ENCODE peak calls at places on chromosomes 16 and 17, in nine cellular contexts. One of them, this sample, is unnamed.

GRCh38 chr17:14361470-14361869 is 60.6 kb downstream of the HS3ST3B1 start:
- DNase-seq in choroid plexus epithelial cell: no peak
- DNase-seq in omental fat pad: no peak
- DNase-seq in left ventricle myocardium inferior: no peak
- DNase-seq in colonic mucosa: no peak
- DNase-seq in RWPE1: no peak
- DNase-seq in WTC11: no peak
- DNase-seq in tibial nerve: no peak
- DNase-seq in mammary epithelial cell: no peak
- DNase-seq in this sample: no peak

GRCh38 chr17:30273373-30273772 is 18.4 kb downstream of the BLMH start:
- DNase-seq in choroid plexus epithelial cell: peak; percentile 91
- DNase-seq in omental fat pad: no peak
- DNase-seq in left ventricle myocardium inferior: no peak
- DNase-seq in colonic mucosa: no peak
- DNase-seq in RWPE1: no peak
- DNase-seq in WTC11: no peak
- DNase-seq in tibial nerve: no peak
- DNase-seq in mammary epithelial cell: no peak
- DNase-seq in this sample: no peak

GRCh38 chr17:65359016-65359415 is 202.4 kb downstream of the AXIN2 start:
- DNase-seq in choroid plexus epithelial cell: peak; percentile 74
- DNase-seq in omental fat pad: no peak
- DNase-seq in left ventricle myocardium inferior: no peak
- DNase-seq in colonic mucosa: no peak
- DNase-seq in RWPE1: peak; percentile 67
- DNase-seq in WTC11: no peak
- DNase-seq in tibial nerve: no peak
- DNase-seq in mammary epithelial cell: peak; percentile 83
- DNase-seq in this sample: no peak

GRCh38 chr16:31421587-31421986 is 6.6 kb downstream of the COX6A2 start:
- DNase-seq in choroid plexus epithelial cell: no peak
- DNase-seq in omental fat pad: no peak
- DNase-seq in left ventricle myocardium inferior: no peak
- DNase-seq in colonic mucosa: no peak
- DNase-seq in RWPE1: no peak
- DNase-seq in WTC11: no peak
- DNase-seq in tibial nerve: no peak
- DNase-seq in mammary epithelial cell: peak; percentile 61
- DNase-seq in this sample: no peak

GRCh38 chr16:20102021-20102420 is 28.3 kb upstream of the GPR139 start:
- DNase-seq in choroid plexus epithelial cell: no peak
- DNase-seq in omental fat pad: no peak
- DNase-seq in left ventricle myocardium inferior: no peak
- DNase-seq in colonic mucosa: no peak
- DNase-seq in RWPE1: no peak
- DNase-seq in WTC11: no peak
- DNase-seq in tibial nerve: no peak
- DNase-seq in mammary epithelial cell: no peak
- DNase-seq in this sample: no peak

GRCh38 chr16:8581923-8582580 is 8.3 kb downstream of the TMEM114 start:
- DNase-seq in choroid plexus epithelial cell: peak; percentile 94
- DNase-seq in omental fat pad: no peak
- DNase-seq in left ventricle myocardium inferior: no peak
- DNase-seq in colonic mucosa: no peak
- DNase-seq in RWPE1: no peak
- DNase-seq in WTC11: no peak
- DNase-seq in tibial nerve: no peak
- DNase-seq in mammary epithelial cell: no peak
- DNase-seq in this sample: no peak

GRCh38 chr17:72683506-72684404 is 408.7 kb downstream of the SLC39A11 start:
- DNase-seq in choroid plexus epithelial cell: peak; percentile 96
- DNase-seq in omental fat pad: no peak
- DNase-seq in left ventricle myocardium inferior: no peak
- DNase-seq in colonic mucosa: peak; percentile 59
- DNase-seq in RWPE1: peak; percentile 96
- DNase-seq in WTC11: no peak
- DNase-seq in tibial nerve: peak; percentile 12
- DNase-seq in mammary epithelial cell: peak; percentile 95
- DNase-seq in this sample: no peak

GRCh38 chr17:72151565-72152391 is 31.0 kb downstream of the SOX9 start:
- DNase-seq in choroid plexus epithelial cell: peak; percentile 38
- DNase-seq in omental fat pad: no peak
- DNase-seq in left ventricle myocardium inferior: peak; percentile 52
- DNase-seq in colonic mucosa: peak; percentile 70
- DNase-seq in RWPE1: peak; percentile 54
- DNase-seq in WTC11: peak; percentile 18
- DNase-seq in tibial nerve: peak; percentile 25
- DNase-seq in mammary epithelial cell: peak; percentile 40
- DNase-seq in this sample: no peak

GRCh38 chr17:17493249-17493985 is 2.8 kb downstream of the RASD1 start:
- DNase-seq in choroid plexus epithelial cell: no peak
- DNase-seq in omental fat pad: no peak
- DNase-seq in left ventricle myocardium inferior: peak; percentile 45
- DNase-seq in colonic mucosa: peak; percentile 60
- DNase-seq in RWPE1: no peak
- DNase-seq in WTC11: no peak
- DNase-seq in tibial nerve: no peak
- DNase-seq in mammary epithelial cell: no peak
- DNase-seq in this sample: no peak

GRCh38 chr17:82354804-82355308 is 4.2 kb upstream of the TEX19 start:
- DNase-seq in choroid plexus epithelial cell: no peak
- DNase-seq in omental fat pad: no peak
- DNase-seq in left ventricle myocardium inferior: no peak
- DNase-seq in colonic mucosa: no peak
- DNase-seq in RWPE1: no peak
- DNase-seq in WTC11: no peak
- DNase-seq in tibial nerve: no peak
- DNase-seq in mammary epithelial cell: no peak
- DNase-seq in this sample: no peak

GRCh38 chr17:82356845-82357355 is 2.1 kb upstream of the TEX19 start:
- DNase-seq in choroid plexus epithelial cell: no peak
- DNase-seq in omental fat pad: no peak
- DNase-seq in left ventricle myocardium inferior: no peak
- DNase-seq in colonic mucosa: no peak
- DNase-seq in RWPE1: no peak
- DNase-seq in WTC11: peak; percentile 63
- DNase-seq in tibial nerve: no peak
- DNase-seq in mammary epithelial cell: no peak
- DNase-seq in this sample: no peak

GRCh38 chr17:82358467-82359350 is at the start of gene TEX19:
- DNase-seq in choroid plexus epithelial cell: no peak
- DNase-seq in omental fat pad: no peak
- DNase-seq in left ventricle myocardium inferior: no peak
- DNase-seq in colonic mucosa: no peak
- DNase-seq in RWPE1: no peak
- DNase-seq in WTC11: no peak
- DNase-seq in tibial nerve: no peak
- DNase-seq in mammary epithelial cell: no peak
- DNase-seq in this sample: no peak

GRCh38 chr17:82356028-82356427 is 3.0 kb upstream of the TEX19 start:
- DNase-seq in choroid plexus epithelial cell: peak; percentile 22
- DNase-seq in omental fat pad: no peak
- DNase-seq in left ventricle myocardium inferior: no peak
- DNase-seq in colonic mucosa: no peak
- DNase-seq in RWPE1: peak; percentile 83
- DNase-seq in WTC11: no peak
- DNase-seq in tibial nerve: no peak
- DNase-seq in mammary epithelial cell: peak; percentile 75
- DNase-seq in this sample: peak; percentile 57

DNA sequence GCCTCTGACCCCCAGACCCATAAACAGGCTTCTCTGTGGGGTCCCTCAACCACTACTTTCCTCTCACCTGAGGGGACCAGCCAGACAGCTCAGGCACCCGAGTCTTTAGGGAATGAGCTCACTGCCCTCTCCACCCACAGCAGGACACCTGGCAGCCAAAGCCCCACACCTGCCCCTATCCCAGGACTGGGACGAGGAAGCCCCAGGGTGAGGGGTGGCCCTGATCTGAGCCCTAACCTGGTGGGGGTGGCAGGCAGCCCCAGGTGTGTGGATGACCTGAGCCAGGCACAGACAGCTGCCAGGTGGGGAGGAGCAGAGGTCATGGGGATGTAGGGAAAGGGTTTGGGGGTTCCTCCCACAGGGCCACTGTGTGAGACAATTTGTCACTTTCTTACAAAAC is 1.7 kb upstream of the TEX19 start:
- DNase-seq in choroid plexus epithelial cell: no peak
- DNase-seq in omental fat pad: no peak
- DNase-seq in left ventricle myocardium inferior: no peak
- DNase-seq in colonic mucosa: no peak
- DNase-seq in RWPE1: no peak
- DNase-seq in WTC11: no peak
- DNase-seq in tibial nerve: no peak
- DNase-seq in mammary epithelial cell: no peak
- DNase-seq in this sample: no peak
- TF ChIP-seq CTCF in choroid plexus epithelial cell: no peak
- TF ChIP-seq CTCF in omental fat pad: no peak
- TF ChIP-seq CTCF in left ventricle myocardium inferior: no peak
- TF ChIP-seq CTCF in colonic mucosa: no peak
- TF ChIP-seq CTCF in RWPE1: no peak
- TF ChIP-seq CTCF in WTC11: no peak
- TF ChIP-seq CTCF in tibial nerve: no peak
- TF ChIP-seq CTCF in mammary epithelial cell: no peak
- TF ChIP-seq CTCF in this sample: no peak

GRCh38 chr17:46013127-46013501 is 14.1 kb downstream of the STH start:
- DNase-seq in choroid plexus epithelial cell: no peak
- DNase-seq in omental fat pad: no peak
- DNase-seq in left ventricle myocardium inferior: no peak
- DNase-seq in colonic mucosa: no peak
- DNase-seq in RWPE1: no peak
- DNase-seq in WTC11: no peak
- DNase-seq in tibial nerve: no peak
- DNase-seq in mammary epithelial cell: no peak
- DNase-seq in this sample: no peak
- TF ChIP-seq CTCF in choroid plexus epithelial cell: no peak
- TF ChIP-seq CTCF in omental fat pad: no peak
- TF ChIP-seq CTCF in left ventricle myocardium inferior: no peak
- TF ChIP-seq CTCF in colonic mucosa: no peak
- TF ChIP-seq CTCF in RWPE1: no peak
- TF ChIP-seq CTCF in WTC11: no peak
- TF ChIP-seq CTCF in tibial nerve: no peak
- TF ChIP-seq CTCF in mammary epithelial cell: no peak
- TF ChIP-seq CTCF in this sample: no peak

GRCh38 chr17:81342700-81343070 is 47.6 kb upstream of the SLC38A10 start:
- DNase-seq in choroid plexus epithelial cell: no peak
- DNase-seq in omental fat pad: no peak
- DNase-seq in left ventricle myocardium inferior: no peak
- DNase-seq in colonic mucosa: no peak
- DNase-seq in RWPE1: no peak
- DNase-seq in WTC11: peak; percentile 49
- DNase-seq in tibial nerve: no peak
- DNase-seq in mammary epithelial cell: no peak
- DNase-seq in this sample: no peak
- TF ChIP-seq CTCF in choroid plexus epithelial cell: no peak
- TF ChIP-seq CTCF in omental fat pad: no peak
- TF ChIP-seq CTCF in left ventricle myocardium inferior: no peak
- TF ChIP-seq CTCF in colonic mucosa: no peak
- TF ChIP-seq CTCF in RWPE1: no peak
- TF ChIP-seq CTCF in WTC11: no peak
- TF ChIP-seq CTCF in tibial nerve: no peak
- TF ChIP-seq CTCF in mammary epithelial cell: no peak
- TF ChIP-seq CTCF in this sample: no peak

GRCh38 chr17:75365009-75365930 is 40.2 kb downstream of the GRB2 start:
- DNase-seq in choroid plexus epithelial cell: no peak
- DNase-seq in omental fat pad: no peak
- DNase-seq in left ventricle myocardium inferior: no peak
- DNase-seq in colonic mucosa: no peak
- DNase-seq in RWPE1: no peak
- DNase-seq in WTC11: no peak
- DNase-seq in tibial nerve: no peak
- DNase-seq in mammary epithelial cell: no peak
- DNase-seq in this sample: no peak
- TF ChIP-seq CTCF in choroid plexus epithelial cell: no peak
- TF ChIP-seq CTCF in omental fat pad: no peak
- TF ChIP-seq CTCF in left ventricle myocardium inferior: no peak
- TF ChIP-seq CTCF in colonic mucosa: no peak
- TF ChIP-seq CTCF in RWPE1: no peak
- TF ChIP-seq CTCF in WTC11: no peak
- TF ChIP-seq CTCF in tibial nerve: no peak
- TF ChIP-seq CTCF in mammary epithelial cell: no peak
- TF ChIP-seq CTCF in this sample: no peak

DNA sequence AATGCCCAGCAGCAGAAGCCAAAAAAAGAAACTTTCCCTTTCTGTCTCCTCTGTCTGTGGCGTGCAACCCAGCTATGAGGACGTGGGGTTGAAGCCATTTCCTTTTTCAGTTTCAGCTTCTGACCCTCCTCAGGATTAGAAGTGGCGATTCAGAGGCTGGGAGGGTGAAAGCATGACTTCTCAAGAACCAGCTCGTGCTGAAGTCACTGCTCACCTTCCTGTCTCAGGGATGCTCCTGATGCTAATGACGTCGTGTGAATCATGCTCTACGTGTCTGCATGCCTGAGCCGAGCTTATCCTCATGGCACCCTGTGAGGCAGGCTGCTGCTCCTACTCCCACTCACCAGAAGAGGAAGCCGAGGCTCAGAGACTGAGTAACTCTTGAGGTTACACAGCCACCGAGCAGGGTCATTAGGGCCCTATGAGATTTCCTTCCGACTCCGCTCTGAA is 5.7 kb upstream of the LPO start:
- DNase-seq in choroid plexus epithelial cell: peak; percentile 85
- DNase-seq in omental fat pad: no peak
- DNase-seq in left ventricle myocardium inferior: no peak
- DNase-seq in colonic mucosa: no peak
- DNase-seq in RWPE1: no peak
- DNase-seq in WTC11: peak; percentile 16
- DNase-seq in tibial nerve: no peak
- DNase-seq in mammary epithelial cell: peak; percentile 78
- DNase-seq in this sample: no peak
- TF ChIP-seq CTCF in choroid plexus epithelial cell: peak; percentile 9
- TF ChIP-seq CTCF in omental fat pad: no peak
- TF ChIP-seq CTCF in left ventricle myocardium inferior: no peak
- TF ChIP-seq CTCF in colonic mucosa: no peak
- TF ChIP-seq CTCF in RWPE1: no peak
- TF ChIP-seq CTCF in WTC11: no peak
- TF ChIP-seq CTCF in tibial nerve: no peak
- TF ChIP-seq CTCF in mammary epithelial cell: no peak
- TF ChIP-seq CTCF in this sample: no peak

GRCh38 chr16:28090646-28091377 is 27.3 kb upstream of the GSG1L start:
- DNase-seq in choroid plexus epithelial cell: peak; percentile 28
- DNase-seq in omental fat pad: no peak
- DNase-seq in left ventricle myocardium inferior: no peak
- DNase-seq in colonic mucosa: no peak
- DNase-seq in RWPE1: peak; percentile 53
- DNase-seq in WTC11: peak; percentile 88
- DNase-seq in tibial nerve: no peak
- DNase-seq in mammary epithelial cell: no peak
- DNase-seq in this sample: no peak
- TF ChIP-seq CTCF in choroid plexus epithelial cell: peak; percentile 47
- TF ChIP-seq CTCF in omental fat pad: no peak
- TF ChIP-seq CTCF in left ventricle myocardium inferior: no peak
- TF ChIP-seq CTCF in colonic mucosa: no peak
- TF ChIP-seq CTCF in RWPE1: no peak
- TF ChIP-seq CTCF in WTC11: peak; percentile 77
- TF ChIP-seq CTCF in tibial nerve: no peak
- TF ChIP-seq CTCF in mammary epithelial cell: no peak
- TF ChIP-seq CTCF in this sample: no peak